ENCODE peak calls at places on chromosomes 13 and 19, in five cellular contexts. E, U, H, J and W are unnamed samples.

GRCh38 chr19:53365134-53365898 is at the start of gene ZNF525:
- DNase-seq in E (peak), U (peak), H (peak), J (peak), W (peak)

GRCh38 chr19:1064661-1065605 is 2.0 kb upstream of the ARHGAP45 start:
- DNase-seq in E (peak), U (peak), H (peak), J (no peak), W (peak)

GRCh38 chr19:19146000-19146608 is 7.8 kb upstream of the TMEM161A start:
- DNase-seq in E (peak), U (peak), H (peak), J (peak), W (peak)

GRCh38 chr13:45481688-45482087 is 16.9 kb downstream of the COG3 start:
- DNase-seq in E (no peak), U (no peak), H (no peak), J (no peak), W (no peak)

GRCh38 chr13:77828815-77829214 is 89.8 kb downstream of the EDNRB start:
- DNase-seq in E (no peak), U (no peak), H (no peak), J (no peak), W (no peak)

GRCh38 chr13:51557875-51558604 is 26.2 kb upstream of the WDFY2 start:
- DNase-seq in E (no peak), U (peak), H (no peak), J (no peak), W (peak)

GRCh38 chr19:58084596-58085347 is 13.3 kb downstream of the ZSCAN18 start:
- DNase-seq in E (no peak), U (no peak), H (no peak), J (no peak), W (no peak)

GRCh38 chr13:31322702-31323101 is 122.9 kb downstream of the B3GLCT start:
- DNase-seq in E (no peak), U (no peak), H (no peak), J (no peak), W (no peak)

GRCh38 chr13:111031531-111031961 is 83.6 kb upstream of the ARHGEF7 start:
- DNase-seq in E (no peak), U (no peak), H (no peak), J (no peak), W (peak)

DNA sequence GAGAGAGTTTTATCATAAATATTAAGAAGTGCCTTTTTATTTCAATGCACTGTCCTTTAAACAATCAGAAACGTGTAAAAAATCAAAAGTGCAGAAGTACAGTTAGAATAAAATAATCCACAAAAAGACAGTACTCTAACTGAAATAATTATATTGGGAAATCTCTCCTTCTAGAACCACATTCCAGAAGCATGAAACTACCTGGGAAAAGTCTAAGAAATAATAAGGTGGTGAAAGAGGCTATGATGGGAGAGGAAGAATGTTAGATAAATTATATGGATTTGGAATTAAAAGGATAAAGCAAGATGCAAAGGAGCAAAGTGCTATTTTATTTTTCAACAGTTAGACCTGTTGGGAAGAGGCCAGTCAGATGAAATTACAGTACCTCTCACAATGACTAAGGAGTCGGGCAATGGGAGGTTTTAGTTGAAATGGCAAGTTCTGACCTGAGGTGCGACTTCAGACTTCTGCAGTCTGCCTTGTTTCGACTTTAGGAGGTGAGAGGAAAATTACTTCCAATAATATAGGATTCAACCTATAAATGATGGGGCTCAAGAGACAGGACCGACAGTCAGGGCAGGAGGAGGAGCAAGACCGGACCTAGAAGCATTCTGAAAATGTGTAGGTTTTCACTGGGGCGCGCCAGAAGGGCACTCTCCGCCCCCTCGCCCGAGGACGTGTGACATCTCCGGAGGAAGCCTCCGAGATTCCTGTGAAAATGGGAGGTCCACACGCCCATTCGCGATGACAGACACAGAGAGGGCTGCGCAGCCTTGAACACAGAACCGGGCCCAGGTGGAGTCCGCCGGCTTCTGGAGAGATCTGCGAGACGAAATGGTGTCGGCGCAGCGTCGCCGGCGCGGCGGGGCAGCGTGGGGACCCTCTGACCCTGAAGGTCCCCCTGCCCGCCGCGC is 712 bp downstream of the SPRYD7 start:
- DNase-seq in E (peak), U (peak), H (no peak), J (peak), W (peak)
- TF ChIP-seq USF2 in E (no peak), U (no peak), H (no peak), J (no peak), W (no peak)

DNA sequence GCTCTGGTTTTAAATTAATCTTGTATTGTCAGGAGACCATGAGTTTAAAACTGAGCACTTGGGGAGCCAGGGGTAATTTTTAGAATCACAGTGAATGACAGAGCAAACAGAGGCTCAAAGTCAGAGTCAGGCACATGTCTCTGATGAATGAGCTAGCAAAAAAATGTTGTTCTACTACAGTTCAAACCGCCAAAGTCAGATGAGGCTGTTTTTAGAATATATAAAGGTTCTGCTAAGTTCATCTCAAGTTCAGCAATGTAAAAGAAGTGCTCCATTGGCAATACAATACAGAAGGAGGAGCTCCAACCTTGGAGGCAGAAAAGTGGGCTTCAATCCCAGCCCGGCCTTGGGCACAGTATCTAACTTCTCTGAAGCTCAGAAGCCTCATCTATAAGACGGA is 70.1 kb upstream of the IPO5 start:
- DNase-seq in E (no peak), U (no peak), H (no peak), J (no peak), W (peak)
- TF ChIP-seq USF2 in E (no peak), U (no peak), H (no peak), J (no peak), W (no peak)

GRCh38 chr13:80630685-80631121 is 289.8 kb upstream of the SPRY2 start:
- DNase-seq in E (no peak), U (no peak), H (no peak), J (no peak), W (no peak)
- TF ChIP-seq USF2 in E (no peak), U (no peak), H (no peak), J (no peak), W (no peak)

DNA sequence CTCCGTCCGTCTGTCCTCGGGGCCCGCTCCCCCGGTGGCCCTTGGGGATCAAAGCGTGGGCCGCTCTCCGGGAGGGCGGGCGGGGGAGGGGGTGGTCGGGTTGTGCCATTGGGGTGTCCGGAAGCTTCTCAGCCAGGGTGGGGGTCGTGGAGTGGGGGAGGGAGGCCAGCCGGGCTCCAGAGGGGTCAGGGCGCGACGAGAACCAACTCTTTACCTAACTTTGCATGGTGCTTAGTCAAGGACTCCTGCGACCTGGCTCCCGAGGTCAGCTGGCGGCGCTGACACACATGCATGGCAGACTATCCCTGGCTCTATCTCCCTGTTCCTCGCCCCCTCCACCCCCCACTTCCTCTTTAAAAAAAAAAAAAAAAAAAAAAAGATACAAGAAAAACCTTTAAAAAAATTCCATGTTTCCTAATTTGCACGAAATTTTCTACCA is 15.5 kb downstream of the SMIM24 start:
- DNase-seq in E (no peak), U (peak), H (no peak), J (no peak), W (no peak)
- TF ChIP-seq USF2 in E (no peak), U (no peak), H (no peak), J (no peak), W (no peak)

GRCh38 chr13:101013245-101013644 is 338.6 kb upstream of the TMTC4 start:
- DNase-seq in E (no peak), U (no peak), H (no peak), J (no peak), W (no peak)

GRCh38 chr13:101019126-101019525 is 344.5 kb upstream of the TMTC4 start:
- DNase-seq in E (no peak), U (no peak), H (no peak), J (no peak), W (no peak)

GRCh38 chr13:101018720-101019119 is 344.1 kb upstream of the TMTC4 start:
- DNase-seq in E (no peak), U (peak), H (no peak), J (no peak), W (peak)
- TF ChIP-seq USF2 in E (no peak), U (no peak), H (no peak), J (no peak), W (no peak)